ENCODE peak calls at places on chromosomes 3 and 15, in six cellular contexts. One of them, this sample, is unnamed.
A peak's percentile ranks its signal among the peaks of the same experiment; 100 is the strongest.

GRCh38 chr3:94024385-94024784 is 4.0 kb downstream of the STX19 start:
- DNase-seq in H1: no peak
- DNase-seq in trophoblast cell: no peak
- DNase-seq in IMR-90: peak; percentile 24
- DNase-seq in neuronal stem cell: no peak
- DNase-seq in H9: no peak
- DNase-seq in this sample: no peak

GRCh38 chr3:27792869-27793268 is 70.7 kb upstream of the EOMES start:
- DNase-seq in neuronal stem cell: no peak
- DNase-seq in H9: no peak
- DNase-seq in IMR-90: no peak
- DNase-seq in trophoblast cell: no peak
- DNase-seq in H1: no peak
- DNase-seq in this sample: no peak

GRCh38 chr15:48865387-48866079 is 12.4 kb upstream of the EID1 start:
- DNase-seq in trophoblast cell: no peak
- DNase-seq in IMR-90: peak; percentile 71
- DNase-seq in H9: peak; percentile 33
- DNase-seq in H1: no peak
- DNase-seq in neuronal stem cell: no peak
- DNase-seq in this sample: peak; percentile 88

GRCh38 chr3:70914889-70915288 is 602.5 kb upstream of the MDFIC2 start:
- DNase-seq in H9: no peak
- DNase-seq in trophoblast cell: no peak
- DNase-seq in H1: no peak
- DNase-seq in neuronal stem cell: no peak
- DNase-seq in IMR-90: no peak
- DNase-seq in this sample: no peak

GRCh38 chr15:30859091-30859874 is 44.4 kb upstream of the FAN1 start:
- DNase-seq in IMR-90: peak; percentile 29
- DNase-seq in neuronal stem cell: peak; percentile 3
- DNase-seq in trophoblast cell: peak; percentile 87
- DNase-seq in H1: no peak
- DNase-seq in H9: no peak
- DNase-seq in this sample: peak; percentile 17

GRCh38 chr3:115772951-115773350 is 149.6 kb downstream of the GAP43 start:
- DNase-seq in trophoblast cell: no peak
- DNase-seq in H9: no peak
- DNase-seq in IMR-90: no peak
- DNase-seq in H1: no peak
- DNase-seq in neuronal stem cell: no peak
- DNase-seq in this sample: no peak

GRCh38 chr3:79947469-79947868 is 179.7 kb upstream of the ROBO1 start:
- DNase-seq in H1: no peak
- DNase-seq in trophoblast cell: peak; percentile 25
- DNase-seq in H9: no peak
- DNase-seq in IMR-90: no peak
- DNase-seq in neuronal stem cell: no peak
- DNase-seq in this sample: no peak

GRCh38 chr15:99057697-99058420 is 47.0 kb upstream of the SYNM start:
- DNase-seq in IMR-90: no peak
- DNase-seq in neuronal stem cell: no peak
- DNase-seq in trophoblast cell: no peak
- DNase-seq in H9: no peak
- DNase-seq in H1: peak; percentile 42
- DNase-seq in this sample: no peak

GRCh38 chr3:65936908-65937638 is 101.6 kb downstream of the MAGI1 start:
- DNase-seq in trophoblast cell: no peak
- DNase-seq in H1: no peak
- DNase-seq in H9: no peak
- DNase-seq in neuronal stem cell: peak; percentile 20
- DNase-seq in IMR-90: no peak
- DNase-seq in this sample: no peak

GRCh38 chr3:130276203-130276803 is 69.2 kb upstream of the COL6A5 start:
- DNase-seq in IMR-90: peak; percentile 61
- DNase-seq in H9: no peak
- DNase-seq in H1: no peak
- DNase-seq in neuronal stem cell: peak; percentile 46
- DNase-seq in trophoblast cell: peak; percentile 10
- DNase-seq in this sample: peak; percentile 65

GRCh38 chr3:59424268-59425010 is 374.6 kb upstream of the CFAP20DC start:
- DNase-seq in H9: no peak
- DNase-seq in IMR-90: peak; percentile 93
- DNase-seq in trophoblast cell: no peak
- DNase-seq in H1: no peak
- DNase-seq in neuronal stem cell: no peak
- DNase-seq in this sample: peak; percentile 96

GRCh38 chr3:76242886-76243753 is 457.8 kb upstream of the ZNF717 start:
- DNase-seq in neuronal stem cell: peak; percentile 30
- DNase-seq in H9: no peak
- DNase-seq in trophoblast cell: no peak
- DNase-seq in H1: peak; percentile 47
- DNase-seq in IMR-90: no peak
- DNase-seq in this sample: no peak

GRCh38 chr3:168248383-168249047 is 152.8 kb upstream of the GOLIM4 start:
- DNase-seq in trophoblast cell: no peak
- DNase-seq in IMR-90: peak; percentile 47
- DNase-seq in neuronal stem cell: peak; percentile 57
- DNase-seq in H1: peak; percentile 65
- DNase-seq in H9: peak; percentile 66
- DNase-seq in this sample: peak; percentile 63

GRCh38 chr3:14286887-14287496 is 108.4 kb downstream of the LSM3 start:
- DNase-seq in H9: no peak
- DNase-seq in H1: no peak
- DNase-seq in neuronal stem cell: no peak
- DNase-seq in IMR-90: no peak
- DNase-seq in trophoblast cell: no peak
- DNase-seq in this sample: no peak

GRCh38 chr15:56984681-56985515 is 66.5 kb downstream of the TCF12 start:
- DNase-seq in neuronal stem cell: no peak
- DNase-seq in H9: no peak
- DNase-seq in trophoblast cell: no peak
- DNase-seq in IMR-90: peak; percentile 48
- DNase-seq in H1: no peak
- DNase-seq in this sample: no peak

GRCh38 chr3:121768452-121768851 is 18.9 kb upstream of the GOLGB1 start:
- DNase-seq in H9: no peak
- DNase-seq in neuronal stem cell: no peak
- DNase-seq in H1: no peak
- DNase-seq in IMR-90: no peak
- DNase-seq in trophoblast cell: no peak
- DNase-seq in this sample: no peak

GRCh38 chr3:53252105-53252946 is 3.5 kb downstream of the TKT start:
- DNase-seq in neuronal stem cell: no peak
- DNase-seq in IMR-90: no peak
- DNase-seq in H9: no peak
- DNase-seq in H1: no peak
- DNase-seq in trophoblast cell: no peak
- DNase-seq in this sample: peak; percentile 76

DNA sequence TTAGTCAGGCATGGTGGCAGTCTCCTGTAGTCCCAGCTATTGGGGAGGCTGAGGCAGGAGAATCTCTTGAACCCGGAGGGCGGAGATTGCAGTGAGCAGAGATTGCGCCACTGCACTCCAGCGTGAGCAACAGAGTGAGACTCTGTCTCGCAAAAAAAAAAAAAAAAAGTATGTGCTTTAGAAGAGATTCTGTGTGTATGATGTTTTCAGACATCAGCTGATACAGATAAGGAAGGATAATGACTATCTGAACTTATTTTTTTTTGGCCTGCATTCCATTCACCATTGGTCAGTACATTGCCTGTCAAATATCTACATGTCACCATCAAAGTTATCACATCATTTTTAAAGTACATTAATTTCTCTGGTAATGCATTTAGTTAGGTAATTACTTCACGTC is 17.4 kb downstream of the C3orf38 start:
- DNase-seq in neuronal stem cell: no peak
- DNase-seq in H1: no peak
- DNase-seq in IMR-90: peak; percentile 24
- DNase-seq in trophoblast cell: no peak
- DNase-seq in H9: no peak
- DNase-seq in this sample: no peak
- H4K91ac ChIP-seq in neuronal stem cell: no peak overlapping the region
- H4K91ac ChIP-seq in H1: no peak overlapping the region
- H4K91ac ChIP-seq in IMR-90: no peak overlapping the region
- H4K91ac ChIP-seq in trophoblast cell: no peak overlapping the region
- H4K91ac ChIP-seq in H9: no peak overlapping the region
- H4K91ac ChIP-seq in this sample: no peak overlapping the region

GRCh38 chr15:63612300-63612699 is 15.1 kb downstream of the FBXL22 start:
- DNase-seq in H9: no peak
- DNase-seq in IMR-90: no peak
- DNase-seq in H1: no peak
- DNase-seq in trophoblast cell: no peak
- DNase-seq in neuronal stem cell: no peak
- DNase-seq in this sample: no peak
- H3K27me3 ChIP-seq in H9: no peaks in the 10 kb centered on the region
- H3K27me3 ChIP-seq in IMR-90: no peaks in the 10 kb centered on the region
- H3K27me3 ChIP-seq in H1: no peaks in the 10 kb centered on the region
- H3K27me3 ChIP-seq in trophoblast cell: no peaks in the 10 kb centered on the region
- H3K27me3 ChIP-seq in neuronal stem cell: no peaks in the 10 kb centered on the region
- H3K27me3 ChIP-seq in this sample: no peaks in the 10 kb centered on the region

GRCh38 chr3:128392021-128392420 is 74.7 kb downstream of the DNAJB8 start:
- DNase-seq in trophoblast cell: no peak
- DNase-seq in H1: no peak
- DNase-seq in IMR-90: no peak
- DNase-seq in H9: no peak
- DNase-seq in neuronal stem cell: no peak
- DNase-seq in this sample: no peak
- H4K91ac ChIP-seq in trophoblast cell: no peak overlapping the region
- H4K91ac ChIP-seq in H1: no peak overlapping the region
- H4K91ac ChIP-seq in IMR-90: no peak overlapping the region
- H4K91ac ChIP-seq in H9: no peak overlapping the region
- H4K91ac ChIP-seq in neuronal stem cell: no peak overlapping the region
- H4K91ac ChIP-seq in this sample: no peak overlapping the region

DNA sequence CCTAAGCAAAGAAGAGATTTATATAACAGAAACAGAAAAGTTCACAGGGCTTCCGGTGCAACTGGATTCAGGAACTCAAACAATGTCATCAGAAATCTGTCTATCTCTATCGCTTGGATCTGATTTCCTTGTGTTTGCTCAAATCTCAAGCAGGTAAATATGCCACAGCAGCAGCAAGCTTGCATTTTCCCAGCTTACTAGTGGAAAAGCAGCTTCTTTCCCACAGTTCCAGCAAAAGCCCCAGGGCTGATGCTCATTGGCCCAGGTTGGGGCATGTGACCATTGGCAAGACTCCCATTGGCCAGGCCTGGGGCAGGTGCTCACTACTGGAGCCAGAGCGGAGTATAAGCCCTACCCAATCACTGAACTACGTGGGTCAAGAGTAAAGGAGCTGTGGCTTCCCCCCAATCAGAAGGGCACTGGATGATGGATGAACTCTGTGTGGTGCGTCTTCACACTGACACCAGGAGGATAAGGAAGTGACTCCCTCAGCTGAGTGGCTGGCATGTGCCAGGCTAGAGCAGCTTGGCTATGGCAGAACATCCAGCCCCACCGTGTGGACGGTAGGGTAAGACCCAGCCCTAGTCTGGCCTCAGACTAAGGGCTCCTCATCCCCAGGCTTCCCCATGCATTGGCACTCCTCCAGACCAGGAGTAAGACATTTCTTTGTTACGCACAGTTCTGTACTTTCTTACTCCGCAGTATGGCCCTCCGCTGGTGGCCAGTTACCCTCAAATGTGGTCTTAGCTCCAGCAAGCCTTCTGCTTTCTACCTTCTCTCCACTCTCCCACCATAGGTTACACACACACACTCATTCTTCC is 13.1 kb upstream of the VIPR1 start:
- DNase-seq in IMR-90: no peak
- DNase-seq in H9: peak; percentile 19
- DNase-seq in H1: peak; percentile 41
- DNase-seq in neuronal stem cell: no peak
- DNase-seq in trophoblast cell: no peak
- DNase-seq in this sample: no peak
- H3K27me3 ChIP-seq in IMR-90: peaks cover 2% of the 10 kb centered on the region
- H3K27me3 ChIP-seq in H9: no peaks in the 10 kb centered on the region
- H3K27me3 ChIP-seq in H1: no peaks in the 10 kb centered on the region
- H3K27me3 ChIP-seq in neuronal stem cell: peaks cover 16% of the 10 kb centered on the region
- H3K27me3 ChIP-seq in trophoblast cell: no peaks in the 10 kb centered on the region
- H3K27me3 ChIP-seq in this sample: peaks cover 8% of the 10 kb centered on the region

DNA sequence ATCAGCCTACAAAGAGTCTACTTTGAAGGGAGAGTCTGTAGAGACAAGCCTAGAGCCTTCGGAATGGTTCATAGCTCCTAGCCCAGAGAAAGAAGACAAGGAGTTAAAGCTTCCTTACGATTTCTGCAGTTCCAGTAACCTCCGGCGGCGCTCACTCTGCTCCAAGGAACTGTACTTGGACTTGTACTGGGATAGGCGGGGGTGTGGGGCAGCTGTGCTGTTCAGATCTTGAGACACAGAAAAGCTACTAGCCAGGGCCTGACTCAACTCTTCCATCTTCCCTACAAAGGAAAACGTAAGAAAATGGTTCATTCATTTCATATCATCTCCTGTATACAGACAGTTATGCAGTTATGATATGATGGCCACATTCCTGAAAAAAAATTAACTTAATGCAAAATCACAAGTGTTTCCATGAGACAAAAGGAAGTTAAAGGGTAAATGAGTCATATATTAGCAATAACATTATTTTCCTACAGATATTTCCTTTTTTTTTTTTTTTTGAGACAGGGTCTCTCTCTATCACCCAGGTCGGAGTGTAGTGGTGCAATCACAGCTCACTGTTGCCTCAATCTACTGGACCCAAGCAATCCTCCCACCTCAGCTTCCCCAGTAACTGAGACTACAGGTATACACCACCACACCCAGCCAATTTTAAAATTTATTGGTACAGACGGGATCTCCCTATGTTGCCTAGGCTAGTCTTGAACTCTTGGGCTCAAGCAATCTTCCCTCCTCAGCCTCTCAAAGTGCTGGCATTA is 4.6 kb downstream of the SNUPN start:
- DNase-seq in IMR-90: peak; percentile 89
- DNase-seq in trophoblast cell: no peak
- DNase-seq in H1: no peak
- DNase-seq in H9: no peak
- DNase-seq in neuronal stem cell: no peak
- DNase-seq in this sample: peak; percentile 95
- H4K91ac ChIP-seq in IMR-90: peak overlapping the region; percentile 7
- H4K91ac ChIP-seq in trophoblast cell: no peak overlapping the region
- H4K91ac ChIP-seq in H1: no peak overlapping the region
- H4K91ac ChIP-seq in H9: no peak overlapping the region
- H4K91ac ChIP-seq in neuronal stem cell: no peak overlapping the region
- H4K91ac ChIP-seq in this sample: peak overlapping the region; percentile 25

DNA sequence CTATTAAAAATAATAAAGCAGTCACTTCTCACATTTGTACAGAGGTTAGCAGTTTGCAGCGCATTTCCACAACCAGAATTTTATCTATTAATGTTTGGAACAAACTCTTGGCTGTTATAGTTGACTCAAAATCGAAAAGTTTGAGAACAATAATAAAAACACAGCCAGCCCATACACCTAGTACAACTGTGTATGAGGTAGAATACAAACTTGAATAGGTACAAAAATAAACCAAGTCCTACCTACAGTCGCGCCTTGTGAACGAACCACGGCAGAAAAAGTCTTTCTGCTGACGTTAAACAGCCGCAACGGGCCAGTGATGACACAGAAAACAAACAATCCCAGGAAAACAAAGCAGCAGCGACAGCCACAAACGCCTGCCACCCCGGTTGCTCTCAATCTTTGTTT is 3.2 kb downstream of the FOXL2 start:
- DNase-seq in IMR-90: no peak
- DNase-seq in trophoblast cell: no peak
- DNase-seq in neuronal stem cell: no peak
- DNase-seq in H1: no peak
- DNase-seq in H9: no peak
- DNase-seq in this sample: peak; percentile 55
- H3K27me3 ChIP-seq in IMR-90: peaks cover 97% of the 10 kb centered on the region
- H3K27me3 ChIP-seq in trophoblast cell: peaks cover 78% of the 10 kb centered on the region
- H3K27me3 ChIP-seq in neuronal stem cell: peaks cover 99% of the 10 kb centered on the region
- H3K27me3 ChIP-seq in H1: peaks cover 100% of the 10 kb centered on the region
- H3K27me3 ChIP-seq in H9: peaks cover 74% of the 10 kb centered on the region
- H3K27me3 ChIP-seq in this sample: peaks cover 92% of the 10 kb centered on the region